ENCODE peak calls at places on chromosomes 2 and 18, in ten cellular contexts. F is HepG2, G is spleen, Y is H1, I is GM23338, Z is SK-N-SH, L is prostate gland, J is Panc1, A is HCT116, N is sigmoid colon. V is an unnamed sample. For H3K4me1, the result is how much of the 10 kb centered on the place peaks cover.

GRCh38 chr2:207285451-207285771 is 119.7 kb upstream of the KLF7 start:
- DNase-seq in F (no peak), G (no peak), Y (no peak), I (no peak), Z (no peak), L (no peak), J (no peak), A (no peak), N (no peak), V (no peak)

GRCh38 chr2:102615620-102616436 is 3.5 kb upstream of the SLC9A2 start:
- DNase-seq in F (peak), G (peak), Y (no peak), I (peak), Z (peak), L (peak), J (peak), A (peak), N (no peak), V (peak)

GRCh38 chr2:168773719-168774521 is 28.5 kb upstream of the NOSTRIN start:
- DNase-seq in F (peak), G (no peak), Y (no peak), I (peak), Z (peak), L (peak), J (no peak), A (peak), N (no peak), V (peak)

GRCh38 chr2:167134381-167135072 is 246.2 kb downstream of the XIRP2 start:
- DNase-seq in F (peak), G (no peak), Y (no peak), I (no peak), Z (no peak), L (no peak), J (peak), A (no peak), N (no peak), V (no peak)

GRCh38 chr18:73947180-73947989 is 200.2 kb downstream of the FBXO15 start:
- DNase-seq in F (no peak), G (no peak), Y (no peak), I (no peak), Z (no peak), L (no peak), J (no peak), A (no peak), N (no peak), V (no peak)

GRCh38 chr2:162103443-162104009 is 29.5 kb upstream of the DPP4 start:
- DNase-seq in F (no peak), G (no peak), Y (no peak), I (no peak), Z (no peak), L (no peak), J (no peak), A (no peak), N (no peak), V (no peak)

GRCh38 chr18:46916551-46917107 is 678 bp downstream of the PIAS2 start:
- DNase-seq in F (peak), G (no peak), Y (no peak), I (no peak), Z (peak), L (peak), J (no peak), A (no peak), N (no peak), V (no peak)

GRCh38 chr2:46008082-46008870 is 288.9 kb upstream of the EPAS1 start:
- DNase-seq in F (no peak), G (no peak), Y (no peak), I (no peak), Z (no peak), L (no peak), J (no peak), A (no peak), N (no peak), V (peak)

GRCh38 chr2:223813329-223813728 is 24.1 kb downstream of the AP1S3 start:
- DNase-seq in F (no peak), G (no peak), Y (no peak), I (no peak), Z (no peak), L (no peak), J (no peak), A (no peak), N (no peak), V (no peak)

GRCh38 chr2:172253190-172254052 is 150.7 kb upstream of the DLX2 start:
- DNase-seq in F (peak), G (no peak), Y (no peak), I (no peak), Z (peak), L (peak), J (peak), A (peak), N (no peak), V (peak)

GRCh38 chr2:71851094-71851755 is 296.4 kb downstream of the CYP26B1 start:
- DNase-seq in F (no peak), G (no peak), Y (no peak), I (no peak), Z (no peak), L (no peak), J (no peak), A (no peak), N (no peak), V (no peak)

GRCh38 chr2:69933839-69934613 is 19.1 kb downstream of the MXD1 start:
- DNase-seq in F (peak), G (no peak), Y (no peak), I (no peak), Z (no peak), L (no peak), J (no peak), A (no peak), N (no peak), V (no peak)

GRCh38 chr2:33411765-33412164 is 64.7 kb upstream of the RASGRP3 start:
- DNase-seq in F (peak), G (no peak), Y (no peak), I (no peak), Z (no peak), L (no peak), J (no peak), A (no peak), N (no peak), V (no peak)

GRCh38 chr18:74380916-74381315 is 65.3 kb downstream of the C18orf63 start:
- DNase-seq in F (no peak), G (no peak), Y (no peak), I (no peak), Z (no peak), L (no peak), J (no peak), A (no peak), N (no peak), V (no peak)

GRCh38 chr2:31414601-31415241 is at the start of gene XDH:
- DNase-seq in F (no peak), G (no peak), Y (no peak), I (no peak), Z (no peak), L (no peak), J (no peak), A (no peak), N (no peak), V (peak)

GRCh38 chr2:220894069-220894468 is 678.0 kb downstream of the EPHA4 start:
- DNase-seq in F (no peak), G (no peak), Y (no peak), I (no peak), Z (no peak), L (no peak), J (no peak), A (no peak), N (no peak), V (no peak)

GRCh38 chr18:44589709-44590108 is 91.0 kb upstream of the SETBP1 start:
- DNase-seq in F (no peak), G (no peak), Y (no peak), I (no peak), Z (no peak), L (peak), J (no peak), A (no peak), N (no peak), V (no peak)

GRCh38 chr2:62760555-62760954 is 55.0 kb downstream of the EHBP1 start:
- DNase-seq in F (no peak), G (no peak), Y (no peak), I (no peak), Z (no peak), L (no peak), J (no peak), A (no peak), N (no peak), V (no peak)

GRCh38 chr2:113184531-113185230 is 10.9 kb downstream of the PSD4 start:
- DNase-seq in F (no peak), G (peak), Y (no peak), I (no peak), Z (no peak), L (no peak), J (no peak), A (no peak), N (no peak), V (no peak)

GRCh38 chr2:108536133-108536780 is 2.0 kb downstream of the LIMS1 start:
- DNase-seq in F (peak), G (no peak), Y (no peak), I (no peak), Z (no peak), L (no peak), J (no peak), A (no peak), N (no peak), V (no peak)

GRCh38 chr2:101893676-101894381 is 97.9 kb upstream of the IL1R2 start:
- DNase-seq in F (no peak), G (no peak), Y (peak), I (peak), Z (no peak), L (no peak), J (no peak), A (no peak), N (no peak), V (no peak)

GRCh38 chr2:212711851-212712250 is 173.2 kb upstream of the ERBB4 start:
- DNase-seq in F (no peak), G (no peak), Y (no peak), I (no peak), Z (no peak), L (no peak), J (peak), A (no peak), N (no peak), V (no peak)

GRCh38 chr2:96325038-96325883 is at the start of gene ITPRIPL1:
- DNase-seq in F (peak), G (peak), Y (no peak), I (peak), Z (peak), L (no peak), J (no peak), A (no peak), N (peak), V (peak)

GRCh38 chr18:25503567-25504081 is 151.7 kb upstream of the ZNF521 start:
- DNase-seq in F (peak), G (no peak), Y (peak), I (peak), Z (peak), L (peak), J (no peak), A (peak), N (peak), V (peak)

GRCh38 chr2:26068602-26069298 is 34.9 kb downstream of the RAB10 start:
- DNase-seq in F (peak), G (no peak), Y (no peak), I (peak), Z (no peak), L (no peak), J (peak), A (peak), N (no peak), V (peak)

DNA sequence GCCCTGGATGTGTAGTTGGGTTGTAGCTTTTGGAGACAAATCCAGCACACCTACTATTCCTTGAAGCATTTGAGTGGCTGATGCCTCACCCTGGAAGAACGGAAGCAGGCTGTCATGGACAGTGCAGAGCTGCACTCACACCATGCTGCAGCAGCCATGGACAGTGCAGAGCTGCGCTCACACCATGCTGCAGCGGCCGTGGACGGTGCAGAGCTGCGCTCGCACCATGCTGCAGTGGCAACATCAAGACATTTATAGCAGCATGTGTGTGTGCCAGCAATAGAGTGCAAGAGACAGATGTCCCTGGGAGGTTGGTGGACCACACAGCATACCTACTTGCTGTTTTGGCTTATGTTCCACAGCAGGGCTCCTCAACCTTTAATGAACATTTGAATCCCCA is 30.6 kb downstream of the GNAL start:
- DNase-seq in F (no peak), G (no peak), Y (no peak), I (no peak), Z (no peak), L (no peak), J (no peak), A (no peak), N (no peak), V (no peak)
- TF ChIP-seq CTCF in F (no peak), G (no peak), Y (no peak), I (no peak), Z (no peak), L (no peak), J (no peak), A (no peak), N (no peak), V (no peak)

DNA sequence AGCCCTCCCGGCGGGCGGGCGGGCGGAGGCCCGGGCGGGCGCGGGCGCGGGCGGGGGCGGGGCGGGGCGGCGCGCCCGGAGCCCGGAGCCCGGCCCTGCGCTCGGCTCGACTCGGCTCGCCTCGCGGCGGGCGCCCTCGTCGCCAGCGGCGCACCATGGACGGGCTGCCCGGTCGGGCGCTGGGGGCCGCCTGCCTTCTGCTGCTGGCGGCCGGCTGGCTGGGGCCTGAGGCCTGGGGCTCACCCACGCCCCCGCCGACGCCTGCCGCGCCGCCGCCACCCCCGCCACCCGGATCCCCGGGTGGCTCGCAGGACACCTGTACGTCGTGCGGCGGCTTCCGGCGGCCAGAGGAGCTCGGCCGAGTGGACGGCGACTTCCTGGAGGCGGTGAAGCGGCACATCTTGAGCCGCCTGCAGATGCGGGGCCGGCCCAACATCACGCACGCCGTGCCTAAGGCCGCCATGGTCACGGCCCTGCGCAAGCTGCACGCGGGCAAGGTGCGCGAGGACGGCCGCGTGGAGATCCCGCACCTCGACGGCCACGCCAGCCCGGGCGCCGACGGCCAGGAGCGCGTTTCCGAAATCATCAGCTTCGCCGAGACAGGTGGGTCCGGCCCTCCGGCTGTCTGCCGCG is at the start of gene INHBB:
- DNase-seq in F (no peak), G (peak), Y (no peak), I (peak), Z (peak), L (peak), J (no peak), A (no peak), N (no peak), V (peak)
- H3K4me1 ChIP-seq in F (under half), G (under half), Y (under half), I (under half), Z (under half), L (under half), J (under half), A (under half), N (under half), V (under half)

GRCh38 chr2:128734521-128735295 is 416.0 kb upstream of the HS6ST1 start:
- DNase-seq in F (no peak), G (peak), Y (no peak), I (peak), Z (peak), L (no peak), J (no peak), A (no peak), N (no peak), V (no peak)
- TF ChIP-seq POLR2AphosphoS5 in F (no peak), G (peak), Y (no peak), I (no peak), Z (no peak), L (no peak), J (no peak), A (no peak), N (no peak), V (no peak)

GRCh38 chr2:36702781-36703180 is 6.3 kb downstream of the VIT start:
- DNase-seq in F (no peak), G (no peak), Y (no peak), I (no peak), Z (no peak), L (no peak), J (no peak), A (no peak), N (no peak), V (no peak)

GRCh38 chr2:36698978-36699377 is 2.5 kb downstream of the VIT start:
- DNase-seq in F (no peak), G (no peak), Y (no peak), I (no peak), Z (no peak), L (no peak), J (no peak), A (no peak), N (peak), V (no peak)

GRCh38 chr2:36700311-36700710 is 3.8 kb downstream of the VIT start:
- DNase-seq in F (no peak), G (no peak), Y (no peak), I (no peak), Z (no peak), L (no peak), J (no peak), A (no peak), N (no peak), V (no peak)

GRCh38 chr2:36701918-36702317 is 5.4 kb downstream of the VIT start:
- DNase-seq in F (no peak), G (no peak), Y (no peak), I (no peak), Z (no peak), L (no peak), J (no peak), A (no peak), N (no peak), V (no peak)

GRCh38 chr2:36701391-36701795 is 4.9 kb downstream of the VIT start:
- DNase-seq in F (no peak), G (no peak), Y (no peak), I (peak), Z (no peak), L (peak), J (no peak), A (no peak), N (no peak), V (no peak)
- TF ChIP-seq CTCF in F (no peak), G (no peak), Y (no peak), I (no peak), Z (peak), L (peak), J (no peak), A (no peak), N (no peak), V (no peak)

GRCh38 chr2:68231061-68231372 is 21.3 kb downstream of the PPP3R1 start:
- DNase-seq in F (no peak), G (no peak), Y (no peak), I (no peak), Z (no peak), L (no peak), J (no peak), A (no peak), N (no peak), V (no peak)
- H3K4me1 ChIP-seq in F (under half), G (under half), Y (under half), I (under half), Z (under half), L (under half), J (under half), A (under half), N (half or more), V (under half)

DNA sequence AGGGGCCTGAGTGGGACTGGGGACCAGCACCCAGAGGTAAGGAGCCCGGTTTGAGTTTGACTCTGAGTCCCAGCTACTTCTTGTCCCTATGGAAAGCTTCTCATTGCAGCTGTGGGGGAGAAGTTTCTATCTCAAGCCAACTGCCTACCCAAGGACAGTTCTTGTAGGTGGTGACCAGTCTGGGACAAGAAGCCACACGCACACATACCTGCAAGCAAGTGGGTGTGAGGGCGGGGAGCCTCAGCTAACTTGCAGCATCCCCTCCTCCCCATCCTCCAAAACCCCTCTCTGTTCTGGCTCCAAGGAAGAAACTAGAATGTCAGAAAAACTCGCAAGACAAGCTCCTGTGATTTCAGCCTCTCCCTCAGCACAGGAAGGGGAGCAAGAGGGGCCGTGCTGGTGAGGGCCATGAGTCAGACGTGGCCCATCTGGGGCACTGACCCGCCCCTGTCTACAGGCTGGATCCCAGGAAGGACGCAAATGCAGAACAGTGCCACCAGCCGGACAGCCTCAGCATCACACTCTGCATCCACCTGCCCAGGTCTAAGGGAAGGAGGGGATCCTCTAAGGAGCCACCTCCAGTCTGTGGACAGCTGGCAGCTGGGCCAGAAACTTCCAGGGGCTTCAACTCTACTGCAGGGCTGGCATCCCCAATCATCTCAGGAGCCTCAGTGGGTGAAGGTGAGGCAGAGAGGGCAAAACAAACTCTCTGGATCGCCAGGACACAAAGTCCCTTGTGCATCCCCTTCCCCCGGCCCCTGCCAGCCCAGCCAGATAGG is 103.4 kb downstream of the TNS1 start:
- DNase-seq in F (peak), G (no peak), Y (peak), I (peak), Z (peak), L (peak), J (no peak), A (peak), N (peak), V (peak)
- TF ChIP-seq POLR2AphosphoS5 in F (no peak), G (peak), Y (no peak), I (no peak), Z (no peak), L (peak), J (no peak), A (no peak), N (peak), V (no peak)

GRCh38 chr18:57959278-57959677 is 84.7 kb upstream of the NEDD4L start:
- DNase-seq in F (peak), G (no peak), Y (no peak), I (peak), Z (peak), L (no peak), J (peak), A (peak), N (no peak), V (peak)
- TF ChIP-seq CTCF in F (peak), G (no peak), Y (peak), I (peak), Z (peak), L (peak), J (peak), A (peak), N (no peak), V (peak)

V was measured in transverse colon.